ENCODE peak calls at places on chromosomes 1 and 21, in eight cellular contexts. P is NCI-H1930; Y is occipital lobe; D is COLO829; A is T-helper 2 cell; O is hepatic stellate cell; G is naive thymus-derived CD8-positive, alpha-beta T cell; Z is NCI-H1105. K is an unnamed sample.

GRCh38 chr1:115771847-115772457 is 3.4 kb upstream of the CASQ2 start:
- DNase-seq in P (peak; percentile 70), Y (peak; percentile 22), D (peak; percentile 60), A (peak; percentile 26), O (peak; percentile 57), G (no peak), Z (peak; percentile 88), K (peak; percentile 61)

GRCh38 chr1:57164584-57164983 is 198.8 kb upstream of the C8B start:
- DNase-seq in P (no peak), Y (no peak), D (no peak), A (no peak), O (no peak), G (no peak), Z (no peak), K (no peak)

GRCh38 chr1:212309967-212310366 is 24.8 kb downstream of the PPP2R5A start:
- DNase-seq in P (no peak), Y (no peak), D (no peak), A (no peak), O (no peak), G (no peak), Z (no peak), K (no peak)

GRCh38 chr1:39987869-39988268 is 32.9 kb downstream of the MFSD2A start:
- DNase-seq in P (no peak), Y (no peak), D (peak; percentile 57), A (no peak), O (no peak), G (no peak), Z (no peak), K (no peak)

GRCh38 chr1:77900687-77901293 is 12.4 kb downstream of the NEXN start:
- DNase-seq in P (no peak), Y (peak; percentile 5), D (peak; percentile 34), A (peak; percentile 42), O (peak; percentile 12), G (no peak), Z (peak; percentile 23), K (no peak)

GRCh38 chr1:179095924-179096323 is 14.1 kb downstream of the TOR3A start:
- DNase-seq in P (no peak), Y (no peak), D (no peak), A (no peak), O (no peak), G (no peak), Z (no peak), K (no peak)

GRCh38 chr1:13754003-13754402 is 54.0 kb downstream of the PRDM2 start:
- DNase-seq in P (no peak), Y (no peak), D (no peak), A (no peak), O (no peak), G (no peak), Z (no peak), K (no peak)

GRCh38 chr1:197173571-197174482 is 27.4 kb upstream of the ASPM start:
- DNase-seq in P (no peak), Y (no peak), D (no peak), A (peak; percentile 6), O (no peak), G (no peak), Z (no peak), K (no peak)

GRCh38 chr1:41745022-41745421 is 173.7 kb downstream of the HIVEP3 start:
- DNase-seq in P (no peak), Y (no peak), D (no peak), A (no peak), O (no peak), G (no peak), Z (no peak), K (no peak)

GRCh38 chr1:19452221-19452663 is 33.1 kb downstream of the CAPZB start:
- DNase-seq in P (no peak), Y (no peak), D (no peak), A (no peak), O (peak; percentile 64), G (no peak), Z (no peak), K (peak; percentile 49)

GRCh38 chr1:20956272-20956671 is 169.2 kb upstream of the HP1BP3 start:
- DNase-seq in P (no peak), Y (no peak), D (no peak), A (peak; percentile 5), O (no peak), G (no peak), Z (no peak), K (no peak)

GRCh38 chr1:15005116-15005515 is 148.4 kb upstream of the TMEM51 start:
- DNase-seq in P (no peak), Y (no peak), D (no peak), A (no peak), O (no peak), G (no peak), Z (no peak), K (no peak)

GRCh38 chr1:99397029-99397428 is 132.7 kb downstream of the PLPPR4 start:
- DNase-seq in P (no peak), Y (no peak), D (no peak), A (no peak), O (no peak), G (no peak), Z (no peak), K (no peak)

GRCh38 chr1:43493661-43494450 is 36.8 kb upstream of the PTPRF start:
- DNase-seq in P (no peak), Y (no peak), D (no peak), A (no peak), O (no peak), G (no peak), Z (no peak), K (no peak)

GRCh38 chr1:192496369-192497056 is 79.1 kb upstream of the RGS1 start:
- DNase-seq in P (no peak), Y (no peak), D (no peak), A (no peak), O (no peak), G (no peak), Z (no peak), K (no peak)

GRCh38 chr1:29634324-29635072 is 398.2 kb downstream of the PTPRU start:
- DNase-seq in P (no peak), Y (no peak), D (no peak), A (no peak), O (no peak), G (no peak), Z (no peak), K (no peak)

GRCh38 chr1:48943826-48944225 is 167.1 kb upstream of the BEND5 start:
- DNase-seq in P (no peak), Y (no peak), D (no peak), A (no peak), O (no peak), G (no peak), Z (no peak), K (no peak)

GRCh38 chr1:154176341-154176740 is 15.6 kb downstream of the TPM3 start:
- DNase-seq in P (no peak), Y (no peak), D (peak; percentile 78), A (no peak), O (peak; percentile 77), G (no peak), Z (no peak), K (no peak)

GRCh38 chr1:235291599-235291998 is 36.4 kb downstream of the ARID4B start:
- DNase-seq in P (no peak), Y (no peak), D (no peak), A (no peak), O (no peak), G (no peak), Z (no peak), K (no peak)

GRCh38 chr21:46551636-46552241 is 53.1 kb downstream of the S100B start:
- DNase-seq in P (no peak), Y (no peak), D (no peak), A (peak; percentile 25), O (no peak), G (peak; percentile 30), Z (no peak), K (no peak)

GRCh38 chr1:116826818-116827606 is 72.8 kb downstream of the CD2 start:
- DNase-seq in P (no peak), Y (no peak), D (peak; percentile 24), A (peak; percentile 95), O (no peak), G (no peak), Z (no peak), K (no peak)